ENCODE peak calls at places on chromosomes 12 and 14, in four cellular contexts. One of them, this sample, is unnamed.

GRCh38 chr14:64708148-64709004 is 4.2 kb downstream of the PLEKHG3 start:
- DNase-seq in T-helper 2 cell: peak
- DNase-seq in lower leg skin: peak
- DNase-seq in fibroblast of mammary gland: peak
- DNase-seq in this sample: peak

GRCh38 chr14:68232643-68233055 is 413.1 kb downstream of the RAD51B start:
- DNase-seq in lower leg skin: no peak
- DNase-seq in fibroblast of mammary gland: peak
- DNase-seq in T-helper 2 cell: peak
- DNase-seq in this sample: peak

GRCh38 chr14:101175731-101176534 is 272.4 kb upstream of the RTL1 start:
- DNase-seq in lower leg skin: peak
- DNase-seq in fibroblast of mammary gland: no peak
- DNase-seq in T-helper 2 cell: no peak
- DNase-seq in this sample: no peak

GRCh38 chr14:89673499-89674225 is 256.6 kb upstream of the FOXN3 start:
- DNase-seq in fibroblast of mammary gland: peak
- DNase-seq in T-helper 2 cell: peak
- DNase-seq in lower leg skin: no peak
- DNase-seq in this sample: no peak

GRCh38 chr12:129659927-129660326 is 243.9 kb downstream of the TMEM132D start:
- DNase-seq in T-helper 2 cell: no peak
- DNase-seq in lower leg skin: no peak
- DNase-seq in fibroblast of mammary gland: peak
- DNase-seq in this sample: no peak

GRCh38 chr14:105647784-105648608 is 121.6 kb downstream of the TMEM121 start:
- DNase-seq in T-helper 2 cell: peak
- DNase-seq in lower leg skin: peak
- DNase-seq in fibroblast of mammary gland: no peak
- DNase-seq in this sample: no peak

GRCh38 chr14:72178517-72178916 is 246.3 kb downstream of the RGS6 start:
- DNase-seq in lower leg skin: no peak
- DNase-seq in fibroblast of mammary gland: no peak
- DNase-seq in T-helper 2 cell: no peak
- DNase-seq in this sample: no peak

GRCh38 chr12:107320031-107320928 is 226.9 kb upstream of the CRY1 start:
- DNase-seq in T-helper 2 cell: peak
- DNase-seq in fibroblast of mammary gland: no peak
- DNase-seq in lower leg skin: peak
- DNase-seq in this sample: peak

GRCh38 chr12:34402228-34402898 is 380.1 kb downstream of the ALG10 start:
- DNase-seq in T-helper 2 cell: no peak
- DNase-seq in fibroblast of mammary gland: no peak
- DNase-seq in lower leg skin: peak
- DNase-seq in this sample: no peak

GRCh38 chr12:53052419-53053222 is 2.8 kb downstream of the TNS2 start:
- DNase-seq in lower leg skin: peak
- DNase-seq in fibroblast of mammary gland: peak
- DNase-seq in T-helper 2 cell: no peak
- DNase-seq in this sample: no peak

GRCh38 chr12:28963554-28963953 is 185.5 kb upstream of the FAR2 start:
- DNase-seq in lower leg skin: no peak
- DNase-seq in fibroblast of mammary gland: peak
- DNase-seq in T-helper 2 cell: peak
- DNase-seq in this sample: no peak

GRCh38 chr12:123167329-123167728 is 16.4 kb upstream of the PITPNM2 start:
- DNase-seq in fibroblast of mammary gland: no peak
- DNase-seq in lower leg skin: no peak
- DNase-seq in T-helper 2 cell: no peak
- DNase-seq in this sample: no peak

GRCh38 chr14:101960225-101960624 is 4.1 kb upstream of the DYNC1H1 start:
- DNase-seq in T-helper 2 cell: peak
- DNase-seq in lower leg skin: peak
- DNase-seq in fibroblast of mammary gland: peak
- DNase-seq in this sample: no peak

GRCh38 chr12:124679533-124680371 is 112.3 kb upstream of the NCOR2 start:
- DNase-seq in T-helper 2 cell: no peak
- DNase-seq in lower leg skin: no peak
- DNase-seq in fibroblast of mammary gland: no peak
- DNase-seq in this sample: no peak

GRCh38 chr12:81209001-81209400 is 131.1 kb downstream of the ACSS3 start:
- DNase-seq in lower leg skin: no peak
- DNase-seq in fibroblast of mammary gland: peak
- DNase-seq in T-helper 2 cell: no peak
- DNase-seq in this sample: no peak

GRCh38 chr12:93219947-93220346 is 157.8 kb upstream of the NUDT4 start:
- DNase-seq in T-helper 2 cell: no peak
- DNase-seq in lower leg skin: no peak
- DNase-seq in fibroblast of mammary gland: no peak
- DNase-seq in this sample: no peak

GRCh38 chr12:5661820-5662219 is 229.9 kb downstream of the NTF3 start:
- DNase-seq in lower leg skin: no peak
- DNase-seq in T-helper 2 cell: no peak
- DNase-seq in fibroblast of mammary gland: no peak
- DNase-seq in this sample: no peak

GRCh38 chr14:71551291-71551955 is 380.8 kb upstream of the RGS6 start:
- DNase-seq in lower leg skin: no peak
- DNase-seq in T-helper 2 cell: no peak
- DNase-seq in fibroblast of mammary gland: peak
- DNase-seq in this sample: no peak

GRCh38 chr12:123660328-123660727 is 10.6 kb upstream of the TCTN2 start:
- DNase-seq in T-helper 2 cell: no peak
- DNase-seq in fibroblast of mammary gland: peak
- DNase-seq in lower leg skin: no peak
- DNase-seq in this sample: no peak

GRCh38 chr14:100536721-100537700 is 50.2 kb downstream of the BEGAIN start:
- DNase-seq in lower leg skin: peak
- DNase-seq in T-helper 2 cell: no peak
- DNase-seq in fibroblast of mammary gland: no peak
- DNase-seq in this sample: no peak

GRCh38 chr14:45201908-45202307 is 51.1 kb downstream of the MIS18BP1 start:
- DNase-seq in fibroblast of mammary gland: peak
- DNase-seq in lower leg skin: no peak
- DNase-seq in T-helper 2 cell: peak
- DNase-seq in this sample: no peak

GRCh38 chr12:68499616-68500015 is 111.1 kb upstream of the RAP1B start:
- DNase-seq in T-helper 2 cell: no peak
- DNase-seq in lower leg skin: no peak
- DNase-seq in fibroblast of mammary gland: no peak
- DNase-seq in this sample: no peak

GRCh38 chr12:7695159-7695930 is at the start of gene GDF3:
- DNase-seq in lower leg skin: no peak
- DNase-seq in T-helper 2 cell: no peak
- DNase-seq in fibroblast of mammary gland: peak
- DNase-seq in this sample: no peak

GRCh38 chr12:53229454-53229853 is 2.6 kb downstream of the RARG start:
- DNase-seq in T-helper 2 cell: no peak
- DNase-seq in lower leg skin: no peak
- DNase-seq in fibroblast of mammary gland: no peak
- DNase-seq in this sample: no peak

GRCh38 chr12:73547421-73547820 is 990.2 kb upstream of the ATXN7L3B start:
- DNase-seq in T-helper 2 cell: no peak
- DNase-seq in lower leg skin: no peak
- DNase-seq in fibroblast of mammary gland: no peak
- DNase-seq in this sample: no peak

GRCh38 chr12:49200882-49201594 is 12.2 kb upstream of the TUBA1A start:
- DNase-seq in T-helper 2 cell: peak
- DNase-seq in fibroblast of mammary gland: peak
- DNase-seq in lower leg skin: no peak
- DNase-seq in this sample: peak

GRCh38 chr14:76089151-76089550 is 62.6 kb upstream of the GPATCH2L start:
- DNase-seq in fibroblast of mammary gland: no peak
- DNase-seq in T-helper 2 cell: no peak
- DNase-seq in lower leg skin: no peak
- DNase-seq in this sample: no peak

GRCh38 chr12:101850199-101850598 is 19.4 kb upstream of the GNPTAB start:
- DNase-seq in fibroblast of mammary gland: no peak
- DNase-seq in T-helper 2 cell: no peak
- DNase-seq in lower leg skin: no peak
- DNase-seq in this sample: no peak

GRCh38 chr14:100653409-100653808 is 66.2 kb upstream of the BEGAIN start:
- DNase-seq in lower leg skin: no peak
- DNase-seq in fibroblast of mammary gland: no peak
- DNase-seq in T-helper 2 cell: peak
- DNase-seq in this sample: no peak

GRCh38 chr12:57616383-57617101 is 5.3 kb downstream of the ARHGEF25 start:
- DNase-seq in fibroblast of mammary gland: peak
- DNase-seq in T-helper 2 cell: no peak
- DNase-seq in lower leg skin: no peak
- DNase-seq in this sample: no peak

GRCh38 chr14:61453103-61453767 is 131.9 kb downstream of the PRKCH start:
- DNase-seq in T-helper 2 cell: peak
- DNase-seq in fibroblast of mammary gland: no peak
- DNase-seq in lower leg skin: no peak
- DNase-seq in this sample: no peak

GRCh38 chr14:92670177-92670576 is 78.2 kb downstream of the LGMN start:
- DNase-seq in fibroblast of mammary gland: peak
- DNase-seq in lower leg skin: no peak
- DNase-seq in T-helper 2 cell: peak
- DNase-seq in this sample: peak

GRCh38 chr12:78210894-78211302 is 380.2 kb downstream of the NAV3 start:
- DNase-seq in lower leg skin: no peak
- DNase-seq in fibroblast of mammary gland: peak
- DNase-seq in T-helper 2 cell: no peak
- DNase-seq in this sample: no peak

GRCh38 chr12:132007041-132007440 is 57.3 kb downstream of the EP400 start:
- DNase-seq in lower leg skin: no peak
- DNase-seq in T-helper 2 cell: no peak
- DNase-seq in fibroblast of mammary gland: no peak
- DNase-seq in this sample: no peak

GRCh38 chr14:20630340-20631022 is 11.0 kb downstream of the OR6S1 start:
- DNase-seq in lower leg skin: no peak
- DNase-seq in fibroblast of mammary gland: peak
- DNase-seq in T-helper 2 cell: peak
- DNase-seq in this sample: peak

GRCh38 chr12:2291182-2291832 is 238.5 kb downstream of the CACNA1C start:
- DNase-seq in T-helper 2 cell: peak
- DNase-seq in lower leg skin: peak
- DNase-seq in fibroblast of mammary gland: peak
- DNase-seq in this sample: peak